ENCODE peak calls at places on chromosomes 1 and 21, in five cellular contexts. O is stimulated activated CD4-positive, alpha-beta T cell treated with anti-CD3 and anti-CD28 coated beads, Interleukin-4, amount 100 ng/mL, for 48 hours; U is effector CD4-positive, alpha-beta T cell; S is caudate nucleus; T is spleen. Y is an unnamed sample.

GRCh38 chr1:116855220-116855619 is 54.5 kb upstream of the PTGFRN start:
- DNase-seq in U (no peak), O (no peak), S (peak), T (no peak), Y (peak)

GRCh38 chr1:180560868-180561600 is 2.3 kb downstream of the OVAAL start:
- DNase-seq in O (no peak), U (no peak), T (no peak), S (no peak), Y (no peak)

GRCh38 chr1:9075023-9075422 is 5.6 kb upstream of the SLC2A5 start:
- DNase-seq in S (no peak), U (no peak), O (no peak), T (no peak), Y (peak)

GRCh38 chr1:208154679-208155078 is 89.5 kb downstream of the PLXNA2 start:
- DNase-seq in T (no peak), U (no peak), S (no peak), O (no peak), Y (no peak)

GRCh38 chr1:11719313-11720032 is 16.5 kb upstream of the AGTRAP start:
- DNase-seq in T (peak), U (peak), S (peak), O (peak), Y (peak)

GRCh38 chr1:9687120-9687875 is 35.8 kb downstream of the PIK3CD start:
- DNase-seq in O (peak), T (peak), S (no peak), U (peak), Y (peak)

GRCh38 chr1:9101510-9102146 is 27.3 kb downstream of the GPR157 start:
- DNase-seq in U (no peak), O (no peak), T (no peak), S (peak), Y (peak)

GRCh38 chr1:181141431-181141910 is 53.0 kb downstream of the IER5 start:
- DNase-seq in S (no peak), O (peak), T (peak), U (no peak), Y (no peak)

GRCh38 chr1:44276901-44277300 is 63.6 kb downstream of the DMAP1 start:
- DNase-seq in O (no peak), T (no peak), S (no peak), U (no peak), Y (no peak)

GRCh38 chr21:34012640-34013039 is 60.7 kb upstream of the MRPS6 start:
- DNase-seq in S (no peak), U (no peak), T (no peak), O (no peak), Y (no peak)

GRCh38 chr1:234313171-234313570 is 60.1 kb upstream of the COA6 start:
- DNase-seq in T (no peak), O (peak), U (no peak), S (no peak), Y (no peak)

GRCh38 chr21:15788847-15789548 is 59.2 kb downstream of the USP25 start:
- DNase-seq in U (no peak), O (no peak), T (no peak), S (no peak), Y (no peak)

GRCh38 chr1:55555971-55556370 is 340.8 kb upstream of the USP24 start:
- DNase-seq in T (no peak), U (no peak), O (no peak), S (no peak), Y (peak)

GRCh38 chr21:45545691-45546531 is 3.7 kb upstream of the SLC19A1 start:
- DNase-seq in O (no peak), S (no peak), T (peak), U (peak), Y (no peak)

GRCh38 chr1:35111106-35111505 is 31.9 kb downstream of the ZMYM1 start:
- DNase-seq in O (no peak), T (no peak), U (no peak), S (no peak), Y (no peak)

GRCh38 chr1:150572918-150573647 is 6.3 kb downstream of the MCL1 start:
- DNase-seq in O (no peak), T (peak), S (no peak), U (no peak), Y (no peak)

GRCh38 chr1:25848531-25848930 is 10.7 kb downstream of the AUNIP start:
- DNase-seq in T (no peak), O (no peak), U (no peak), S (no peak), Y (no peak)

GRCh38 chr1:26020390-26020789 is 1.2 kb upstream of the EXTL1 start:
- DNase-seq in U (no peak), O (no peak), S (no peak), T (no peak), Y (no peak)

GRCh38 chr1:61318319-61319125 is 236.2 kb downstream of the NFIA start:
- DNase-seq in T (no peak), O (peak), S (no peak), U (no peak), Y (peak)

GRCh38 chr1:24003331-24003972 is 23.3 kb upstream of the SRSF10 start:
- DNase-seq in S (no peak), T (no peak), U (no peak), O (no peak), Y (no peak)

GRCh38 chr21:34499116-34499515 is 12.9 kb downstream of the KCNE1 start:
- DNase-seq in O (no peak), T (no peak), U (no peak), S (no peak), Y (no peak)

GRCh38 chr1:53638641-53639035 is 100.3 kb downstream of the GLIS1 start:
- DNase-seq in U (no peak), O (no peak), S (no peak), T (no peak), Y (no peak)

GRCh38 chr21:33386222-33386784 is 16.9 kb upstream of the IFNGR2 start:
- DNase-seq in S (no peak), O (no peak), U (no peak), T (no peak), Y (no peak)

GRCh38 chr1:174040387-174040786 is 18.2 kb upstream of the RC3H1 start:
- DNase-seq in S (no peak), O (no peak), T (no peak), U (no peak), Y (no peak)

GRCh38 chr1:96473791-96474452 is 247.7 kb upstream of the PTBP2 start:
- DNase-seq in O (no peak), U (no peak), S (no peak), T (no peak), Y (no peak)

GRCh38 chr1:94729287-94729686 is 90.9 kb upstream of the SLC44A3 start:
- DNase-seq in O (no peak), U (no peak), S (no peak), T (no peak), Y (no peak)

GRCh38 chr1:90391116-90391515 is 326.0 kb downstream of the BARHL2 start:
- DNase-seq in U (no peak), S (no peak), O (no peak), T (no peak), Y (no peak)

GRCh38 chr1:202692959-202693555 is 17.2 kb downstream of the SYT2 start:
- DNase-seq in U (peak), T (peak), O (peak), S (peak), Y (peak)

GRCh38 chr1:11690669-11691301 is 725 bp upstream of the DRAXIN start:
- DNase-seq in S (no peak), U (no peak), O (no peak), T (no peak), Y (peak)

GRCh38 chr1:46615088-46615487 is 1.5 kb downstream of the MOB3C start:
- DNase-seq in S (no peak), T (no peak), U (no peak), O (no peak), Y (no peak)

GRCh38 chr1:31704261-31705079 is 653 bp upstream of the COL16A1 start:
- DNase-seq in T (no peak), U (no peak), S (no peak), O (no peak), Y (no peak)

GRCh38 chr21:28601708-28602107 is 391.0 kb downstream of the LTN1 start:
- DNase-seq in U (no peak), O (no peak), S (no peak), T (no peak), Y (no peak)

GRCh38 chr1:18239671-18240070 is 132.1 kb downstream of the IGSF21 start:
- DNase-seq in O (no peak), U (no peak), T (no peak), S (no peak), Y (no peak)

GRCh38 chr21:42010507-42011493 is 640 bp upstream of the ZBTB21 start:
- DNase-seq in S (no peak), T (peak), O (peak), U (peak), Y (peak)

GRCh38 chr21:45867041-45867630 is 114.4 kb upstream of the COL6A1 start:
- DNase-seq in O (no peak), T (peak), U (no peak), S (no peak), Y (no peak)

GRCh38 chr1:212794561-212795014 is 2.9 kb downstream of the TATDN3 start:
- DNase-seq in O (no peak), U (no peak), S (no peak), T (no peak), Y (no peak)

GRCh38 chr1:114668784-114669561 is 876 bp downstream of the DENND2C start:
- DNase-seq in S (no peak), O (no peak), T (no peak), U (no peak), Y (no peak)

GRCh38 chr1:98103617-98104284 is 182.9 kb upstream of the DPYD start:
- DNase-seq in S (no peak), T (no peak), U (no peak), O (no peak), Y (no peak)